ENCODE peak calls at places on chromosomes 6 and 20, in five cellular contexts. T is SK-N-SH; V is fibroblast of lung; A is thoracic aorta; E is CD8-positive, alpha-beta T cell. X is an unnamed sample. For H3K27me3, the result is how much of the 10 kb centered on the place peaks cover.

GRCh38 chr6:167933847-167934246 is 63.6 kb upstream of the KIF25 start:
- DNase-seq in E (no peak), A (no peak), V (no peak), T (no peak), X (no peak)

GRCh38 chr20:50744143-50744792 is 12.9 kb downstream of the PARD6B start:
- DNase-seq in V (peak), E (no peak), A (peak), T (peak), X (no peak)

GRCh38 chr20:19659468-19659867 is 98.6 kb upstream of the RIN2 start:
- DNase-seq in V (no peak), A (no peak), E (no peak), T (no peak), X (no peak)

GRCh38 chr6:126631343-126631742 is 291.4 kb downstream of the CENPW start:
- DNase-seq in V (peak), E (no peak), A (no peak), T (peak), X (no peak)

GRCh38 chr20:10733122-10733521 is 59.3 kb upstream of the JAG1 start:
- DNase-seq in A (no peak), T (no peak), E (no peak), V (peak), X (no peak)

GRCh38 chr6:137665342-137665741 is 171.1 kb upstream of the OLIG3 start:
- DNase-seq in V (no peak), A (no peak), E (no peak), T (no peak), X (no peak)

GRCh38 chr6:32116674-32117073 is 7.5 kb upstream of the TNXB start:
- DNase-seq in T (peak), V (no peak), A (no peak), E (no peak), X (no peak)

GRCh38 chr20:51359401-51359800 is 183.1 kb downstream of the NFATC2 start:
- DNase-seq in A (no peak), E (no peak), T (no peak), V (no peak), X (no peak)

GRCh38 chr6:84411060-84411629 is 183.7 kb upstream of the CEP162 start:
- DNase-seq in E (no peak), V (peak), A (no peak), T (no peak), X (no peak)

GRCh38 chr20:19913927-19914614 is 103.1 kb upstream of the NAA20 start:
- DNase-seq in V (no peak), A (no peak), E (no peak), T (no peak), X (peak)

GRCh38 chr6:31178143-31179041 is 7.9 kb upstream of the POU5F1 start:
- DNase-seq in E (no peak), T (no peak), A (no peak), V (no peak), X (no peak)

GRCh38 chr6:136657629-136658028 is 107.4 kb upstream of the MAP7 start:
- DNase-seq in A (no peak), E (no peak), V (peak), T (no peak), X (no peak)

GRCh38 chr6:137904822-137905617 is 38.0 kb downstream of the TNFAIP3 start:
- DNase-seq in V (no peak), A (peak), T (no peak), E (no peak), X (no peak)

GRCh38 chr20:41168281-41169183 is 31.2 kb downstream of the PLCG1 start:
- DNase-seq in E (no peak), A (no peak), V (no peak), T (no peak), X (no peak)

DNA sequence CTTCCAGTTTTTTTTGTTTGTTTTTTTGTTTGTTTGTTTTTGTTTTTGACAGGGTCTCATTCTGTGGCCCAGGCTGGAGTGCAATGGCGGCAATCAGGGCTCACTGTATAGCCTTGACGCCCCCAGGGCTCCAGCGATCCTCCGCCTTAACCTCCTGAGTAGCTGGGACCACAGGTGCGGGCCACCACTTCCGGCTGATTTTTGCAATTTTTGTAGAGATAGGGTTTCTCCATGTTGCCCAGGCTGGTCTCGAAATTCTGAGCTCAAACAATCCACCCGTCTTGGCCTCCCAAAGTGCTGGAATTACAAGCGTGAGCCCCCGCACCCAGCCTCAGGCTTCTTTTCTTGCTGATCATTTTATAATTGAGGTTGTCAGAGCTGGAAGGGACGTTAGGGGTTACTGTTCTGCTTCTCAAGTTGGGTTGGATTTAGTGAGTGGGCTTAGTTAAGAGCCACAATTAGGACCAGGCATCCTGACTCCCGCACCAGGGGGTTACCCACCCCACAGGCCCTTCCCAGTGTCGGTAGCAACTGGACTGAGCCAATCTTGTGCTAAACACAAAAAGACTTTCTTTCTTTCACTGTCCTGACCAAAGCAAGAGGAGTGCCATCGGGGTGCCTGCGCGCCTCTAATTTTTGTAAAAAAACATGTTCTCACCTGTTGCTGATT is 13.1 kb upstream of the ZSCAN9 start:
- DNase-seq in V (peak), A (no peak), E (no peak), T (no peak), X (no peak)
- H3K4me3 ChIP-seq in V (peak), A (peak), E (no peak), T (peak), X (peak)

GRCh38 chr6:99589290-99589672 is 17.4 kb upstream of the PRDM13 start:
- DNase-seq in T (peak), V (no peak), E (peak), A (no peak), X (no peak)
- H3K27me3 ChIP-seq in T (under half), V (under half), E (under half), A (under half), X (under half)

GRCh38 chr20:3465301-3465700 is 5.5 kb upstream of the ATRN start:
- DNase-seq in V (no peak), E (no peak), A (no peak), T (no peak), X (no peak)
- H3K4me3 ChIP-seq in V (no peak), E (no peak), A (no peak), T (no peak), X (no peak)

DNA sequence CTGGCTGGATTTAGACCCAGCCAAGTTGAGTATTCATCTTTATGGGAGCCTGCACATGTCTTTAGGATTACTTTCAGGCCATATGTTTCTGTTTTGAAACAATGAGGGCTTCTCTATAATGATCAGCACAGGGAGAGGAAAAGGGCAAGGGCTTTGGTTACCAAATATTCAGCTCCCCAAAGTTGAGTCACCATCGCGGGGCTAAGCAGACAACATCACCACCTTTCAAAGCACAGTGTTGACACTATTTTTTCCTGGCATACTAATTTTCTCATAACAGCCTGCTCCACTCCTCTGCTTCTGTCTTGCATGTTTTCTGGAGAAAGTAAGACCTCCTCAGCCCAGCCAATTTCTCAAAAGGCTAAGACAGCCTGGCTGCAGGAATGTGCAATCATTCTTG is 4.9 kb downstream of the SCML4 start:
- DNase-seq in E (no peak), A (no peak), T (no peak), V (no peak), X (no peak)
- H3K27me3 ChIP-seq in E (under half), A (under half), T (under half), V (under half), X (under half)

GRCh38 chr20:45937765-45938164 is 3.3 kb downstream of the PCIF1 start:
- DNase-seq in E (no peak), A (no peak), V (no peak), T (no peak), X (no peak)

GRCh38 chr20:45934046-45934586 is 367 bp upstream of the PCIF1 start:
- DNase-seq in V (peak), A (no peak), E (no peak), T (peak), X (no peak)

GRCh38 chr20:45935416-45936046 is 1.0 kb downstream of the PCIF1 start:
- DNase-seq in A (no peak), V (peak), T (peak), E (no peak), X (no peak)

GRCh38 chr20:45933231-45934045 is 1.0 kb upstream of the PCIF1 start:
- DNase-seq in A (no peak), V (peak), T (peak), E (peak), X (peak)

DNA sequence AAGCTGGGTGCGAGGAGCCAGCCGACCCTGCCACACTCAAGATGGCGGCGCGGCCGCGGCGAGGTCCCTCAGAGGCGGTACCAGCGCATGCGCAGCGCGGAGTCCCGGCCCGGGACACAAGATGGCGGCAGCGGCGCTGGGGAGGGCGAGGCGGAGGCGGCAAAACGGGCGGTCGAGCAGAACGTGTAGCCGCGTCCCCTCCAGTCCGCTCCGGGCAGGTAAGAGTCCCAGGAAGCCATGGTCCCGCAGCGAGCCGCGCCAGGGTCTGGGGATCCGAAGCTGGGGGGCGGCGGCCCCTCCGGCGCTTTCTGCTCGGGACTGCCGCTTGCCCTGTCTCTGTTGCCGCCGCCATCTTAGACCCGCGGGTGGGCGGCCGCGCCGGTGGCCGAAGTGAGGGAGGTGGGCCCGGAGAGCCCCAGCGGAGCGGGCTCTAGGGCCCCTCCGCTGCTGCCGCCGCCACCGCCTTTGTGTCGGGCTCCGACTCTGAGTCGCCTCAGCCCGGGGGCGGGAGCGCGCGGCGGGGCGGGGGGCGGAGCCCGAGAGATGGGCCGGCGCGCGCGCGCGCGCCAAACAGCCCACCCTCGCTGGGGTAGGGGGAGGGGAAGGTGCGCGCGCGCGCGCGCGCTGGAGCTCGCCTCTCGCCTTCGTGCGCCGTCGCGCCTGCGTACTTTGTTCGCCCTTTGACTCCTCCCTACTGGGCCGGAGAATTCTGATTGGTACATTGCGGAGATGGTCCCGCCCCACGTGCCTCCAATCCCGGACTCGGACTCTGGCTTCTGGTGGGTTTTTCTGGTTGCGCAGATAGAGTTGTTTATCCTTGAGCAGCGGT is at the start of gene PCIF1:
- DNase-seq in T (peak), A (peak), E (peak), V (peak), X (peak)
- H3K4me3 ChIP-seq in T (peak), A (peak), E (peak), V (peak), X (peak)

DNA sequence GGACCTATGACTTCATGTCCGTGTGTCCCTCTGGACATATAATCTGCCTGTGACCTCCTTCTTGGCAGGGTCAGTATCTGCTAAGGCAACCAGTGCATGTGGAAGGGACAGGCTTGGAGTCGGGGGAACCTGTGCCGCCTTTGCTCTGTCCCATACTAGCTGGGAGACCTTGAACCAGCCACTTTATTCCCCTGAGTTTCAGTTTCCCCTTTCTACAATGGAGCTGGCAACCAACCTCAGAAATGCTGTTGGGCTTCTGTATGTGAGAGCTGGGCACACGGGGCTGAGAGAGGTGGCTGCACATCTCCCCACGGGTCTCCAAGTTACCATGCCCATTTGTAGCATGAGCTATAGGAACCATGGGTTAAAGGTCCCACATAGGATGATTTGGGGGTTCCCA is 53.8 kb downstream of the CD40 start:
- DNase-seq in V (no peak), T (no peak), E (no peak), A (no peak), X (no peak)
- H3K27me3 ChIP-seq in V (under half), T (under half), E (under half), A (under half), X (under half)

GRCh38 chr20:34315236-34315635 is 12.1 kb upstream of the AHCY start:
- DNase-seq in V (no peak), A (no peak), T (no peak), E (no peak), X (no peak)

GRCh38 chr20:34310481-34311117 is 7.4 kb upstream of the AHCY start:
- DNase-seq in A (no peak), E (no peak), V (no peak), T (no peak), X (no peak)

GRCh38 chr20:34312024-34312460 is 8.9 kb upstream of the AHCY start:
- DNase-seq in E (no peak), V (no peak), A (no peak), T (no peak), X (no peak)

GRCh38 chr20:34311118-34312023 is 8.2 kb upstream of the AHCY start:
- DNase-seq in T (no peak), E (no peak), V (no peak), A (no peak), X (no peak)

GRCh38 chr20:34312544-34313217 is 9.5 kb upstream of the AHCY start:
- DNase-seq in T (peak), E (peak), A (peak), V (peak), X (peak)
- H3K4me3 ChIP-seq in T (peak), E (no peak), A (peak), V (peak), X (no peak)

GRCh38 chr6:10391299-10391630 is 23.6 kb downstream of the TFAP2A start:
- DNase-seq in A (no peak), T (no peak), E (no peak), V (no peak), X (no peak)

GRCh38 chr6:10395946-10396577 is 18.8 kb downstream of the TFAP2A start:
- DNase-seq in V (no peak), T (no peak), E (no peak), A (no peak), X (no peak)

GRCh38 chr6:10395171-10395945 is 19.5 kb downstream of the TFAP2A start:
- DNase-seq in V (no peak), E (no peak), A (no peak), T (no peak), X (no peak)

GRCh38 chr6:10391799-10392198 is 23.1 kb downstream of the TFAP2A start:
- DNase-seq in T (no peak), E (no peak), V (no peak), A (no peak), X (no peak)

DNA sequence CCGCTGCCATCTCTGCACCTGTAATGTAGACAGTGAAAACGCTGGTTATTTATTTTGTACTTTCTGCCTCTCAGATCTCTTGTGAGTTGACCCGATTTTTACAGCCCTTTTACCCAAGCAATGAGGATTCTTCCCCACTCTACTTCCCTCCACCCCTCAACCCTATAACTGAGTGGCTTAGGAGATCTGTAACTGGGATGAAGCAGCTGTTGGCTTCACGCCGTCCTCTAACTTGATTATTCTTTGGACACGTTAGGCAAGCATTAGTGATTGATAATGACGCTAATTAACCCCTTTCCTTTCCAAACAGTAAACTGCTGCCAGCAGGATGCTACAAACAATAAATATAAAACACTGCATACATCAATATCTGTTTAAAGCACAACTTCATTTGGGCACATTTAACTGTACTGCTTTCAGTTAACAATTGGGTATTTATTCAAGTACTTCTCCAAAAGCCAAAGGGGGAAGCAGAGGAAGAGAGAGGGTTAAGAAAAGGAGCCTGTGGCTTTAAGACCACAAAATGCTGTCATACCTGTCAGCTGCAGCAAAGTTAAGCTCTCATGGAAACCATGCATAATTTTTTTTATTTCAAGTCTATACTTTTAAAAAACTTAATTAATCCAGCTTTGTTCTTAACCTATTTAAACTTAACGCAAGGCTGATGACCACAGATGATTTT is 21.2 kb downstream of the TFAP2A start:
- DNase-seq in E (no peak), V (no peak), A (no peak), T (no peak), X (no peak)
- H3K27me3 ChIP-seq in E (under half), V (under half), A (under half), T (half or more), X (half or more)

DNA sequence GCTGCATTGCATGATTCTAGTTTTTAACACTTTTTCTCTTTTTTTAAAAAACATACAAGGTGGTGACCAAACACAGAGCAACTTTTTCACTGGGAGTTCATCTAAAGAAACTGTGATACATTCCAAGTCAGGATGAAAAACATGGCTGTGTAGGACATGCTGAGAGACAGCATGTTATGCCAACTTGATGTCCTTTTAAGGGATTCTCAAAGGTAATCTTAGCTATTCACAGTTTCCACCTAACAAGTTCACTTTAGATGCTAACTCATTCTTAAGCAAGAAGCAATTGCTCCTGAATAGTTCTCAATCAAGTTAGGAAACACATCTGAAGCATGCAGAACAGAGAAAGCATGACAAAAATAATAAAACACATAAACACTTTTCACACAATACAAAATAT is 3.3 kb downstream of the ASCC3 start:
- DNase-seq in E (no peak), A (no peak), V (no peak), T (no peak), X (no peak)
- H3K4me3 ChIP-seq in E (no peak), A (no peak), V (peak), T (no peak), X (no peak)

DNA sequence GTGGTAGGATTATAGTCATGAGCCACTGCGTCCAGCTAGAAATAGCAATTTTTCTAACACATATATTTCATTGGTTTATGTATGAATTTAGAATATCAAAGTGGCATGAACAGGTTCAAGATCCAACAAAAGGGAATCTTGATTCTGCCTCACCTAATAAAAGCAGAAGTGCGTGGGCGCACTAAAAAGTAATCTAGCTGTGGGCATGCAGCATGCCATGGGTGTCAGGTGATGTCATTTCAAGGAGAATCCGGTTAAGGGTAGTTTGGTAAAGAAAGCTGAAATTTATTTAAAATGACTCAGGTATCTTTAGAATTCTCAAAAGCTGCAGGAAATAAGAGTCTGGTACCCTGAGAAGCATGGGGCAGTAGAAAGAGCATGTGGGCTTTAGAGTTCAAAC is 17.6 kb downstream of the LRRN4 start:
- DNase-seq in A (no peak), E (no peak), V (no peak), T (no peak), X (no peak)
- H3K27me3 ChIP-seq in A (under half), E (under half), V (under half), T (under half), X (under half)